ENCODE peak calls at places on chromosome 11, in five cellular contexts. Y, L, Z, N and C are unnamed samples. For H3K27me3, the result is how much of the 10 kb centered on the place peaks cover.

GRCh38 chr11:2612884-2613571 is 86.8 kb downstream of the KCNQ1OT1 start:
- DNase-seq in Y (no peak), L (no peak), Z (no peak), N (no peak), C (no peak)

GRCh38 chr11:46386674-46387073 is 4.9 kb downstream of the CHRM4 start:
- DNase-seq in Y (peak), L (no peak), Z (no peak), N (no peak), C (no peak)

GRCh38 chr11:59794417-59794816 is 16.2 kb downstream of the MRPL16 start:
- DNase-seq in Y (no peak), L (no peak), Z (no peak), N (no peak), C (no peak)

GRCh38 chr11:61083601-61084147 is 18.6 kb upstream of the CD5 start:
- DNase-seq in Y (no peak), L (no peak), Z (no peak), N (no peak), C (no peak)

GRCh38 chr11:113234888-113235287 is 79.5 kb upstream of the TTC12 start:
- DNase-seq in Y (no peak), L (no peak), Z (no peak), N (no peak), C (no peak)

GRCh38 chr11:110355011-110355744 is 58.8 kb upstream of the RDX start:
- DNase-seq in Y (peak), L (no peak), Z (no peak), N (no peak), C (no peak)

GRCh38 chr11:100629671-100630070 is 57.4 kb upstream of the ARHGAP42 start:
- DNase-seq in Y (no peak), L (no peak), Z (no peak), N (no peak), C (no peak)

GRCh38 chr11:129705341-129705740 is 110.3 kb upstream of the TMEM45B start:
- DNase-seq in Y (no peak), L (no peak), Z (no peak), N (no peak), C (no peak)

GRCh38 chr11:16195659-16196058 is 160.7 kb downstream of the SOX6 start:
- DNase-seq in Y (no peak), L (no peak), Z (no peak), N (no peak), C (no peak)

GRCh38 chr11:89736566-89736965 is 26.5 kb downstream of the TRIM77 start:
- DNase-seq in Y (no peak), L (no peak), Z (no peak), N (no peak), C (no peak)

GRCh38 chr11:105821366-105821765 is 200.7 kb downstream of the MSANTD4 start:
- DNase-seq in Y (no peak), L (no peak), Z (no peak), N (no peak), C (no peak)

GRCh38 chr11:125166347-125166841 is 1.8 kb downstream of the PKNOX2 start:
- DNase-seq in Y (no peak), L (peak), Z (peak), N (peak), C (no peak)

GRCh38 chr11:112296044-112296443 is 35.4 kb upstream of the PLET1 start:
- DNase-seq in Y (no peak), L (no peak), Z (no peak), N (no peak), C (no peak)

GRCh38 chr11:128619540-128620305 is 32.4 kb upstream of the ETS1 start:
- DNase-seq in Y (no peak), L (no peak), Z (no peak), N (no peak), C (no peak)

GRCh38 chr11:128620306-128621175 is 33.2 kb upstream of the ETS1 start:
- DNase-seq in Y (no peak), L (no peak), Z (no peak), N (peak), C (no peak)

GRCh38 chr11:128622137-128622523 is 34.8 kb upstream of the ETS1 start:
- DNase-seq in Y (no peak), L (no peak), Z (no peak), N (peak), C (no peak)

GRCh38 chr11:128624269-128625170 is 37.2 kb upstream of the ETS1 start:
- DNase-seq in Y (no peak), L (peak), Z (no peak), N (no peak), C (no peak)

GRCh38 chr11:128621491-128622136 is 34.3 kb upstream of the ETS1 start:
- DNase-seq in Y (no peak), L (no peak), Z (peak), N (peak), C (no peak)
- TF ChIP-seq POLR2A in Y (no peak), L (no peak), Z (no peak), N (no peak), C (no peak)

DNA sequence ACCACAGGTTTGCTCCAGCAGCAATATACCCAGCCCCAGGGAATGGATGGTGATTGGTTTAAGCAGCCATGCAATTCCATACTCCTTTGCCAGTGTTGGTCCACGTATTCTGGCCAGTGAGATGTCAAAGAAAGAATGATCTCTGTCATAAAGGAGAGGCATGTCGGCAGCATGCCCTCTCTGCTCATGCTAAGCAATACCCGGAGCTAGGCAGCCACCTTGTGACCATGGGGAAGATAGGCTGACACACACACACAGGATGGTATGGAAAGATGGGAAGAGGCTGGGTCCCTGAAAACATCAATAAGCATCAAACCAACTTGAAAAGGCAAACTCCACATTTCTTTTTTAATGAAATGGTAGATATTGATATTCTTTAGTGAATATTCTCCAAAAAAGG is 5.1 kb downstream of the ABCC8 start:
- DNase-seq in Y (no peak), L (no peak), Z (no peak), N (no peak), C (no peak)
- TF ChIP-seq CTCF in Y (no peak), L (no peak), Z (no peak), N (no peak), C (no peak)

GRCh38 chr11:72456651-72457050 is 22.3 kb upstream of the CLPB start:
- DNase-seq in Y (no peak), L (no peak), Z (no peak), N (no peak), C (no peak)

GRCh38 chr11:72454791-72455190 is 20.5 kb upstream of the CLPB start:
- DNase-seq in Y (no peak), L (no peak), Z (no peak), N (no peak), C (no peak)

GRCh38 chr11:72460091-72460647 is 25.8 kb upstream of the CLPB start:
- DNase-seq in Y (no peak), L (no peak), Z (no peak), N (no peak), C (no peak)
- H3K27me3 ChIP-seq in Y (under half), L (under half), Z (under half), N (under half), C (under half)

DNA sequence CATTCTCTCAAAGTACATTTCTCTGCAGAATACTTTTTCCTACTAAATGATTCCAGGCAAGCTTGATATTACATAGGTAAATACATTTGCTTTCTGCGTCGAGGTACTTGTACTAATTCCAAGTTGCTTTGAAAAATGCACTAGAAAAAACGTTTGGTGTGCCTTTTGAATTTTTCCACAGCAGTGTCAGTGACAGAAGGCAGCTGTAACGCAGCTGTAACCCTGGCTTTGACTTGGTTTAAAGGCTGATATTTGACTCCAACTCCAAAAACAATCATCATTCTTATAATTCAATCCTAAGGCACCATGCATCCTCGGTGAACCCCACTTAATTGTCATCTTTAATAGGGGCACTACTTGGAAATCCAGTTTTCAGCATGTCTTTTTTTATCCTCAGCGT is 125.0 kb downstream of the MAML2 start:
- DNase-seq in Y (no peak), L (no peak), Z (no peak), N (no peak), C (no peak)
- TF ChIP-seq POLR2A in Y (no peak), L (no peak), Z (no peak), N (no peak), C (no peak)

DNA sequence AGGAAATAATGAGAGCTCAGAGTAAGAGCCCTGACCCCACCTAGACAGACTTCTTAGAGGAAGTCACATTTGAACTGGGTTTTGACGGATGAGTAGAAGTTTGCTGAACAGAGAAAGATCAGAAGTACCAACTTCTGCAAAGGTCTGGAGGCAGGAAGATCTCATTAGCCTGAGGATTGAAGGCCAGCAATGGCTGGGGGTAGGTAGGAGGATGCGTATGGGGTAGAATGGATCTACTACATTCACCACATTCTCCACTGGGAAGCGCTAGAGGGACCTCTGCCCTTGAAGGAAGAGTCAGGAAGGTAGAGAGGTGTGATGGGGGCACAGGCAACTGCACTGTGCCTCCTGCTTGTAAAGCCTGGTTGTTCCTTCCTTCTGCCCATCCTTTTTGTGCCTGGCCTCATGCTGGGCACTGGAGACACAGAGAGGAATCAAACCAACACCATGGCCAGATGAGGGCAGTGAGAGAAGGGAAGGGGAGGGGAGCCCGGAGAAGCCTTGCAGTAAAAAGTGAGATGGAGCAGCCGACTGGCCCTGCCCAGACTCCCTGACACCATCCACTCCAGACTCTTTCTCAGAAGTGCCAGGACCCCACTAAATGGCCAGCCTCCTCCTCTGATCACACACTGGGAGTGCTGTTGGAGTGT is 4.9 kb downstream of the TPBGL start:
- DNase-seq in Y (no peak), L (peak), Z (peak), N (no peak), C (no peak)
- TF ChIP-seq CTCF in Y (no peak), L (no peak), Z (no peak), N (no peak), C (no peak)

DNA sequence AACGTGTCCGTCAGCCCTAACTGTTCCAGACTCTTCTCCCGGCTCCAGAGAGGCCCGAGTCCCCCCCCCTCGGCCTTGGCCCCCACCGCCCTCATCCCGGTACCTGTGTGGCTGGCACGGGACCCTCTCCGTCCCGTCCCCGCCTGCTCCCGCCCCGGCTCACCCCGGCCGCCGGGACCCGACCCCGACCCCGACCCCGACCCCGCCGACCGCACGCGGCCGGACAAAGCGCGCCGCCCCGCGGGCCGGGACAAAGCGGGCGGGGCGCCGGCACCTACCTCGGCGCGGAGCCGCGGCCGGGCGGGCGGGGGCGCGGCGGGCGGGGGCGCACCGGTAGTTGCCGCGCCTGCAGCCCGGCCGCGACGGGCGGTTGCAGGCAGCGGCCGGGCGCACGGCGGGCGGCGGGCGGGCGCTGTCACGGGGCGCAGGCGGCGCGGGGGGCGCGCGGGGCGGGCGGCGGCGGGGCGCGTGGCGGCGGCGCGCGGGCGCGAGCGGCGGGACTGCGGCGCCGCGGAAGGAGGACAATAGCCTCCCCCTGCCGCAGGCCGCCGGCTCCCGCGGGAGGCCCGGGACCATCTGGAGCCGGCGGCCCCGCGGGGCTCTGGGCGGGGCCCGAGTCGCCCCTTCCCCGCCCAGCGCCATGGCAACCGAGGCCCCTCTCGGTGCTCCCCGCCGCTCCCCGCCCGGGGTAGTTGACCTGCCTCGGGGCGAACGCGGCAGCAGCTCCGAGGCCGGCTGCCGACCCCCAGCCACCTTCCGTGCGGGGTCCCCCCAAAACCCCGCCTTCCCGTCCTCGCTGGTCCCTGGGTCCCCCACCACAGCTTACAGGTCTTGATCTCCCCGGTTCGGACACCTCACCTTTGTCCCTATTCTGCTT is 895 bp downstream of the SPTBN2 start:
- DNase-seq in Y (no peak), L (no peak), Z (no peak), N (no peak), C (no peak)
- H3K27me3 ChIP-seq in Y (under half), L (under half), Z (under half), N (under half), C (under half)

DNA sequence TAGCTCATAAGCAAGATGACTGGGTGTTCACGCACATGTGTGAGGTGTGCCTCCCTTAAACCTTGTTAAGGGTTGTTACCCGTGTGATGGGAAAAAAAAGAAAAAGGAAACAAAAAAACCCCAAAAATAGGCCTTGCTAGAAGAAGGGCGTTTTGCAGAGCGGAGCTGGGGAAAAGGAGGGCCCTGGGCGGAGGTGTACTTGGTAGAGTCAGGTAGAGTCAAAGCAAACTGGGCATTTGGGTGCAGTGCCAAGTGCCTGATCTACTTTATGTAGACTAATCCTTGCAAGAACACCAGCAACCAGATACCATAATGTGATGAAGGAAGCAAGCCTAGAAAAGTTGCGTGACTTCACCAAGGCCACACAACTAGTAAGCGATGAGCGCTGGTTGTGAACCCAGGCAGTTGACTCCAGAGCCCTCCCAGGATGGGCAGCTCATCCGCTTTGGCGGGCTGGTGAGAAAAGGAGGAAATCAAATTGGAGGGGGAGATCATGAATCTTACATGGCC is 1.2 kb upstream of the TIRAP start:
- DNase-seq in Y (no peak), L (no peak), Z (no peak), N (no peak), C (no peak)
- TF ChIP-seq POLR2A in Y (no peak), L (no peak), Z (no peak), N (no peak), C (no peak)

GRCh38 chr11:120431633-120432032 is 79.9 kb upstream of the GRIK4 start:
- DNase-seq in Y (no peak), L (no peak), Z (no peak), N (no peak), C (no peak)
- TF ChIP-seq CTCF in Y (no peak), L (no peak), Z (peak), N (no peak), C (peak)

GRCh38 chr11:134071306-134071705 is 2.4 kb downstream of the JAM3 start:
- DNase-seq in Y (no peak), L (no peak), Z (no peak), N (no peak), C (no peak)
- H3K27me3 ChIP-seq in Y (under half), L (under half), Z (under half), N (under half), C (under half)